ENCODE peak calls at places on chromosome 10, in four cellular contexts. U is HCT116, D is pancreas, B is BE2C. G is an unnamed sample. For H3K4me1, the result is how much of the 10 kb centered on the place peaks cover.

GRCh38 chr10:47379445-47379785 is 4.7 kb downstream of the ZNF488 start:
- DNase-seq in U (no peak), D (no peak), B (no peak), G (no peak)

GRCh38 chr10:125883198-125883597 is 2.1 kb upstream of the DHX32 start:
- DNase-seq in U (no peak), D (no peak), B (no peak), G (no peak)

GRCh38 chr10:128206676-128207075 is 80.5 kb upstream of the MKI67 start:
- DNase-seq in U (no peak), D (no peak), B (no peak), G (no peak)

GRCh38 chr10:88586462-88586861 is at the start of gene LIPJ:
- DNase-seq in U (no peak), D (no peak), B (no peak), G (no peak)

GRCh38 chr10:97121084-97121483 is 64.7 kb downstream of the SLIT1 start:
- DNase-seq in U (no peak), D (no peak), B (no peak), G (no peak)

GRCh38 chr10:109205929-109206585 is 717.3 kb downstream of the XPNPEP1 start:
- DNase-seq in U (no peak), D (no peak), B (no peak), G (no peak)

GRCh38 chr10:79047875-79048638 is 20.7 kb upstream of the ZMIZ1 start:
- DNase-seq in U (no peak), D (no peak), B (peak), G (peak)

GRCh38 chr10:63434866-63435854 is 30.6 kb downstream of the JMJD1C start:
- DNase-seq in U (no peak), D (no peak), B (no peak), G (no peak)

GRCh38 chr10:123896217-123896927 is 4.8 kb upstream of the CPXM2 start:
- DNase-seq in U (no peak), D (no peak), B (no peak), G (no peak)

GRCh38 chr10:98916751-98917150 is 318.9 kb downstream of the HPSE2 start:
- DNase-seq in U (no peak), D (no peak), B (no peak), G (no peak)

GRCh38 chr10:71494980-71495381 is 98.3 kb downstream of the CDH23 start:
- DNase-seq in U (no peak), D (no peak), B (no peak), G (no peak)

GRCh38 chr10:95247200-95247880 is 43.5 kb downstream of the PDLIM1 start:
- DNase-seq in U (no peak), D (no peak), B (no peak), G (no peak)

GRCh38 chr10:458466-458865 is 231.0 kb downstream of the DIP2C start:
- DNase-seq in U (no peak), D (no peak), B (no peak), G (no peak)

GRCh38 chr10:30778769-30779168 is 149.2 kb upstream of the LYZL2 start:
- DNase-seq in U (no peak), D (no peak), B (no peak), G (no peak)

GRCh38 chr10:68106656-68107055 is 2.6 kb upstream of the MYPN start:
- DNase-seq in U (no peak), D (no peak), B (no peak), G (no peak)

DNA sequence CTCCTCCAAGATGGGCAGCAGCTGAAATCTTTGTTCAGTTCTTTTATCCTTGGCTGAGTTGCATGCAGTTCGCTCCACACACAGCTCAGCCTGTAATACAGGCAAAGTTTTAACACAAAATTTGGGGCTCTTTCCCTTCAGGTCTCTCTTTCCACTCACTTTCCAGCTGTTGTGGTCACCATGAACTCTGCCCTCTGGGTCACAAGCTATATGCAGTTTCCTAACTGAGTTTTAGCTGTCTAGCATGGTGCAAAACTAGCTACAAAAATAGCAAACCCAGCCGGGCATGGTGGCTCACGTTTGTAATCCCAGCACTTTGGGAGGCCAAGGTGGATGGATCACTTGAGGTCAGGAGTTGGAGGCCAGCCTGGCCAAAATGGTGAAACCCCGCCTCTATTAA is 53.2 kb downstream of the ABI1 start:
- DNase-seq in U (no peak), D (no peak), B (no peak), G (no peak)
- H3K4me1 ChIP-seq in U (under half), D (under half), B (under half), G (under half)

GRCh38 chr10:73867126-73867807 is 7.1 kb downstream of the CAMK2G start:
- DNase-seq in U (no peak), D (no peak), B (no peak), G (no peak)

GRCh38 chr10:73867871-73868631 is 6.3 kb downstream of the CAMK2G start:
- DNase-seq in U (no peak), D (no peak), B (no peak), G (no peak)

GRCh38 chr10:73871295-73871914 is 3.0 kb downstream of the CAMK2G start:
- DNase-seq in U (no peak), D (no peak), B (no peak), G (no peak)

GRCh38 chr10:73866621-73867020 is 7.7 kb downstream of the CAMK2G start:
- DNase-seq in U (no peak), D (no peak), B (no peak), G (no peak)

DNA sequence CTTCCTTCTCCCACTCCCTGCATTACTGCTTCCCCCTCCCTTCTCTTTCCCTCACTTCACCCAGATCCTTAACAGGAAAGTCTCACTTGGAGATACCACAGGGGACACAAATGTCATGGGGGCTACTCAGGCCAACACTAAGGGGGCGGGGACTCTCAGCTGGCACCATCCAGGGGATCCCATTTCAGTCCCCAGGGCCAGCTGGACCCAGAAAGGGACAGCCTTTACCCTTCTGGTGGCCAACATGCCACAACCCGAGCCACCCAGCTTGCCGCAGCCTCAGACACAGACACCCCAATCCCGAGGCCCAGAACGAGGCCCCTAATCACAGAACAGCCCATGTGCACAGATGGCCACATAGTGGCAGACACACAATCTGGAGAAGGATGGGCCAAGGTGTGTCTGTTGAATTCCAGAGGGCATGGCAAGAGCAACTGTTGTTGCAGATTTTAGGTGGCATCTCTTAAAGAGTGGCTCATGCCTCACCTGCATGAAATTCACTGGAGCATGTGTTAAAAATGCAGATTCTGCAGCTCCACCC is 5.6 kb downstream of the CAMK2G start:
- DNase-seq in U (no peak), D (no peak), B (no peak), G (no peak)
- H3K4me1 ChIP-seq in U (under half), D (under half), B (under half), G (half or more)

GRCh38 chr10:75788394-75789205 is 357.2 kb downstream of the LRMDA start:
- DNase-seq in U (no peak), D (no peak), B (no peak), G (no peak)

DNA sequence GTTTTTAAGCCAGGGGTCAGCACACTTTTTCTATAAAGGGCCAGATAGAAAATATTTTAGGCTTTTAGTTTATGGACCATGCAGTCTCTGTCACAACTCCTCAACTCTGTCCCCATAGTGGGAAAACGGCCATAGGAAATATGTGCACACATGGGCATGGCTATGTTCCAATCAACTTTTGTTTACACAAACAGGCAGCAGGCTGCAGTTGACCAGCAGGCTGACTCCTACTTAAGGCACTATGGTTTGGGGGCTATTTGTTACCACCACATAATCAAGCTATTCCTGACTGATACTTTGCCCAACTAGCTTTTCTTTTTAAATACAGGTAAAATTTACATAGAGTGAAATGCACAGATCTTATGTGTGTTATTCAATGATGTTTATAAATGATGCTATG is 362.4 kb downstream of the LRMDA start:
- DNase-seq in U (no peak), D (no peak), B (no peak), G (no peak)
- H3K4me1 ChIP-seq in U (under half), D (under half), B (under half), G (under half)

GRCh38 chr10:119668461-119668860 is 17.3 kb downstream of the BAG3 start:
- DNase-seq in U (no peak), D (no peak), B (no peak), G (no peak)

GRCh38 chr10:119663866-119664698 is 12.9 kb downstream of the BAG3 start:
- DNase-seq in U (no peak), D (no peak), B (peak), G (no peak)

GRCh38 chr10:119665901-119666708 is 14.9 kb downstream of the BAG3 start:
- DNase-seq in U (no peak), D (no peak), B (no peak), G (no peak)

GRCh38 chr10:119667562-119668328 is 16.6 kb downstream of the BAG3 start:
- DNase-seq in U (peak), D (peak), B (peak), G (no peak)

DNA sequence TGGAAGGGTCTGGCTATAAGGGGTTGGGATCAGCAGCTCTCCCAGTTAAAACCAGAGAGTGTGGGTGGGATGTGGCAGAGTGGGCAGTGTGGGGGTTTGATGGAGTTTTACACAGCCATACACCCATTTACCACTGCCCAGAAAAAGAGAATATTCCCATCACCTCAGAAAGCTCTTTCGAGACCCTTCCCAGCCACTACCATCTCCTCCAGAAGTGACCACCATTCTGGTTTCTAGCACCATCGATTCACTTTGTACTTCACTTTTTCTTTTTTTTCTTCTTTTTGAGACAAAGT is 15.5 kb downstream of the BAG3 start:
- DNase-seq in U (no peak), D (no peak), B (no peak), G (no peak)
- H3K4me1 ChIP-seq in U (under half), D (under half), B (under half), G (under half)